ENCODE peak calls at places on chromosomes 1 and 21, in eight cellular contexts. X is omental fat pad; N is HCEC 1CT; G is effector CD8-positive, alpha-beta T cell; C is AG04449; E is stomach; W is lower lobe of right lung; Z is HS-5. S is an unnamed sample.

GRCh38 chr1:65994223-65994622 is 201.5 kb downstream of the PDE4B start:
- DNase-seq in W (no peak), E (no peak), X (no peak), Z (no peak), G (no peak), C (no peak), N (no peak), S (no peak)

GRCh38 chr1:2378956-2379732 is 12.2 kb downstream of the MORN1 start:
- DNase-seq in C (no peak), N (no peak), W (peak), G (no peak), E (no peak), X (no peak), Z (no peak), S (no peak)

GRCh38 chr1:118960026-118960561 is 28.0 kb downstream of the TBX15 start:
- DNase-seq in W (no peak), N (no peak), G (no peak), C (no peak), X (no peak), Z (no peak), E (no peak), S (no peak)

GRCh38 chr1:117585086-117585485 is 20.8 kb upstream of the TENT5C start:
- DNase-seq in W (no peak), G (no peak), E (no peak), C (no peak), N (no peak), X (no peak), Z (no peak), S (no peak)

GRCh38 chr1:244834596-244835275 is 722 bp upstream of the COX20 start:
- DNase-seq in E (peak), N (peak), Z (peak), G (peak), W (peak), C (peak), X (peak), S (peak)

GRCh38 chr1:32249831-32250525 is 1.1 kb upstream of the LCK start:
- DNase-seq in N (no peak), G (peak), W (no peak), Z (no peak), C (no peak), X (no peak), E (peak), S (peak)

GRCh38 chr1:203284411-203285208 is 20.7 kb upstream of the BTG2 start:
- DNase-seq in E (no peak), W (no peak), Z (no peak), C (no peak), G (no peak), X (no peak), N (no peak), S (no peak)

GRCh38 chr1:29332204-29332603 is 95.9 kb downstream of the PTPRU start:
- DNase-seq in Z (no peak), X (no peak), C (no peak), N (peak), E (no peak), G (no peak), W (no peak), S (no peak)

GRCh38 chr1:111745670-111746613 is 6.7 kb upstream of the INKA2 start:
- DNase-seq in W (no peak), N (no peak), X (no peak), C (no peak), E (no peak), Z (no peak), G (no peak), S (no peak)

GRCh38 chr1:192350351-192350750 is 33.6 kb downstream of the RGS21 start:
- DNase-seq in E (no peak), N (no peak), W (no peak), Z (no peak), G (no peak), X (no peak), C (no peak), S (no peak)

GRCh38 chr1:177307771-177308170 is 137.0 kb downstream of the BRINP2 start:
- DNase-seq in X (no peak), Z (peak), W (no peak), G (no peak), E (no peak), C (no peak), N (peak), S (no peak)

GRCh38 chr21:29133796-29134195 is 3.4 kb downstream of the MAP3K7CL start:
- DNase-seq in G (no peak), X (no peak), N (no peak), Z (no peak), E (no peak), C (no peak), W (no peak), S (no peak)

GRCh38 chr1:43388021-43388575 is 1.5 kb downstream of the MED8 start:
- DNase-seq in W (no peak), E (no peak), X (no peak), C (no peak), N (no peak), Z (no peak), G (no peak), S (no peak)

GRCh38 chr1:29122662-29122986 is 1.1 kb downstream of the TMEM200B start:
- DNase-seq in Z (peak), X (no peak), E (peak), W (peak), N (peak), C (no peak), G (no peak), S (peak)

GRCh38 chr1:228304766-228305395 is 97.0 kb downstream of the OBSCN start:
- DNase-seq in G (no peak), W (no peak), N (no peak), Z (no peak), E (peak), C (no peak), X (peak), S (no peak)

GRCh38 chr1:224726783-224727182 is 110.7 kb downstream of the CNIH3 start:
- DNase-seq in Z (peak), W (peak), N (peak), E (no peak), G (no peak), C (peak), X (peak), S (no peak)

GRCh38 chr1:93827128-93827527 is 51.9 kb downstream of the DNTTIP2 start:
- DNase-seq in W (no peak), N (no peak), E (no peak), Z (no peak), C (no peak), G (no peak), X (no peak), S (no peak)

GRCh38 chr1:154869351-154870116 is 547 bp downstream of the KCNN3 start:
- DNase-seq in X (no peak), C (no peak), G (no peak), W (peak), Z (no peak), E (no peak), N (no peak), S (peak)

GRCh38 chr1:199573047-199573446 is 454.5 kb upstream of the NR5A2 start:
- DNase-seq in W (no peak), N (no peak), X (no peak), Z (no peak), C (no peak), E (no peak), G (no peak), S (no peak)

GRCh38 chr1:155873860-155874259 is 14.5 kb downstream of the SYT11 start:
- DNase-seq in E (no peak), C (no peak), N (no peak), Z (no peak), W (no peak), X (no peak), G (no peak), S (no peak)

GRCh38 chr1:6101826-6102225 is 56.1 kb downstream of the KCNAB2 start:
- DNase-seq in E (no peak), Z (no peak), W (peak), G (no peak), N (no peak), X (no peak), C (no peak), S (no peak)

GRCh38 chr1:165408518-165408917 is 36.4 kb downstream of the RXRG start:
- DNase-seq in Z (no peak), X (no peak), G (no peak), E (peak), W (no peak), N (peak), C (no peak), S (no peak)

GRCh38 chr1:48092401-48092800 is 95.2 kb upstream of the TRABD2B start:
- DNase-seq in Z (no peak), N (no peak), G (no peak), W (no peak), X (no peak), E (no peak), C (no peak), S (no peak)

S was measured in tibial nerve.